ENCODE peak calls at places on chromosome 18, in four cellular contexts. Y, F, C and R are unnamed samples.

GRCh38 chr18:49081511-49082146 is 130.9 kb upstream of the SMAD7 start:
- DNase-seq in C (no peak), F (no peak), Y (no peak), R (no peak)

GRCh38 chr18:48539406-48540328 is 836 bp downstream of the CTIF start:
- DNase-seq in C (peak), Y (peak), F (no peak), R (peak)

GRCh38 chr18:58385472-58385871 is 243.4 kb downstream of the ALPK2 start:
- DNase-seq in C (no peak), F (no peak), Y (no peak), R (no peak)

GRCh38 chr18:79779700-79780190 is 18.0 kb upstream of the KCNG2 start:
- DNase-seq in Y (no peak), F (no peak), C (no peak), R (no peak)

GRCh38 chr18:79019876-79020275 is 40.3 kb downstream of the SALL3 start:
- DNase-seq in C (no peak), F (no peak), Y (no peak), R (no peak)

GRCh38 chr18:7950380-7951143 is 383.4 kb downstream of the PTPRM start:
- DNase-seq in F (peak), C (no peak), Y (peak), R (peak)

GRCh38 chr18:79573921-79574491 is 105.6 kb upstream of the CTDP1 start:
- DNase-seq in F (no peak), Y (no peak), C (no peak), R (no peak)

GRCh38 chr18:448116-448515 is 52.4 kb downstream of the COLEC12 start:
- DNase-seq in Y (no peak), C (no peak), F (no peak), R (no peak)

GRCh38 chr18:46452820-46453219 is 204.2 kb downstream of the LOXHD1 start:
- DNase-seq in Y (no peak), F (no peak), C (no peak), R (no peak)

GRCh38 chr18:59056706-59057492 is 82.8 kb upstream of the SEC11C start:
- DNase-seq in F (peak), Y (peak), C (peak), R (peak)